ENCODE peak calls at places on chromosomes 6 and 20, in nine cellular contexts. P is heart left ventricle; J is HFF-Myc; W is fibroblast of lung; L is IMR-90; U is OCI-LY7; Q is NB4; N is CD4-positive, alpha-beta memory T cell; V is cardiac fibroblast. Y is an unnamed sample.

GRCh38 chr20:62316331-62317166 is 13.8 kb downstream of the ADRM1 start:
- DNase-seq in P (no peak), J (no peak), W (no peak), L (no peak), U (no peak), Q (no peak), N (no peak), V (no peak), Y (peak; percentile 43)

GRCh38 chr6:75128881-75129570 is 76.8 kb downstream of the COL12A1 start:
- DNase-seq in P (no peak), J (no peak), W (peak; percentile 88), L (no peak), U (no peak), Q (no peak), N (no peak), V (peak; percentile 55), Y (no peak)

GRCh38 chr6:45500924-45501816 is 123.4 kb upstream of the SUPT3H start:
- DNase-seq in P (no peak), J (no peak), W (no peak), L (no peak), U (peak; percentile 37), Q (no peak), N (no peak), V (no peak), Y (no peak)

GRCh38 chr20:60055740-60056139 is 97.5 kb downstream of the CDH26 start:
- DNase-seq in P (peak; percentile 68), J (no peak), W (no peak), L (no peak), U (no peak), Q (peak; percentile 99), N (peak; percentile 55), V (no peak), Y (no peak)

GRCh38 chr6:90194371-90194841 is 102.2 kb downstream of the BACH2 start:
- DNase-seq in P (no peak), J (peak; percentile 58), W (peak; percentile 90), L (peak; percentile 95), U (no peak), Q (no peak), N (no peak), V (no peak), Y (no peak)

GRCh38 chr20:25309395-25310267 is 61.7 kb downstream of the PYGB start:
- DNase-seq in P (no peak), J (no peak), W (peak; percentile 90), L (peak; percentile 80), U (no peak), Q (peak; percentile 84), N (no peak), V (peak; percentile 56), Y (no peak)

GRCh38 chr6:67933278-67933677 is 701.8 kb upstream of the ADGRB3 start:
- DNase-seq in P (no peak), J (no peak), W (no peak), L (no peak), U (peak; percentile 11), Q (peak; percentile 16), N (no peak), V (no peak), Y (peak; percentile 15)

GRCh38 chr6:167717455-167717854 is 109.3 kb upstream of the AFDN start:
- DNase-seq in P (no peak), J (no peak), W (no peak), L (no peak), U (no peak), Q (no peak), N (no peak), V (no peak), Y (no peak)

GRCh38 chr6:167116109-167116837 is 6.6 kb upstream of the CCR6 start:
- DNase-seq in P (no peak), J (no peak), W (no peak), L (no peak), U (no peak), Q (no peak), N (no peak), V (peak; percentile 35), Y (peak; percentile 74)

GRCh38 chr6:50520325-50520724 is 193.0 kb upstream of the TFAP2D start:
- DNase-seq in P (no peak), J (no peak), W (no peak), L (no peak), U (no peak), Q (no peak), N (no peak), V (no peak), Y (no peak)

GRCh38 chr6:113082691-113083090 is 735.6 kb downstream of the RFPL4B start:
- DNase-seq in P (no peak), J (peak; percentile 37), W (peak; percentile 85), L (peak; percentile 69), U (no peak), Q (no peak), N (no peak), V (peak; percentile 86), Y (no peak)

GRCh38 chr6:110979565-110980096 is 2.2 kb upstream of the RPF2 start:
- DNase-seq in P (no peak), J (no peak), W (no peak), L (no peak), U (no peak), Q (no peak), N (no peak), V (no peak), Y (no peak)

GRCh38 chr6:80454661-80455365 is 348.3 kb downstream of the BCKDHB start:
- DNase-seq in P (no peak), J (peak; percentile 47), W (peak; percentile 18), L (peak; percentile 38), U (no peak), Q (no peak), N (no peak), V (peak; percentile 53), Y (no peak)

GRCh38 chr6:128117916-128118315 is 217.1 kb upstream of the THEMIS start:
- DNase-seq in P (no peak), J (no peak), W (no peak), L (no peak), U (no peak), Q (no peak), N (no peak), V (no peak), Y (no peak)

GRCh38 chr20:29873946-29874345 is 1383.5 kb upstream of the DEFB115 start:
- DNase-seq in P (peak; percentile 74), J (no peak), W (peak; percentile 51), L (peak; percentile 22), U (peak; percentile 55), Q (peak; percentile 69), N (no peak), V (peak; percentile 51), Y (peak; percentile 72)
- H3K4me3 ChIP-seq in P (no peak overlapping the region), J (peak overlapping the region; percentile 37), W (no peak overlapping the region), L (peak overlapping the region; percentile 50), U (peak overlapping the region; percentile 63), Q (peak overlapping the region; percentile 40), N (no peak overlapping the region), V (peak overlapping the region; percentile 38), Y (no peak overlapping the region)

DNA sequence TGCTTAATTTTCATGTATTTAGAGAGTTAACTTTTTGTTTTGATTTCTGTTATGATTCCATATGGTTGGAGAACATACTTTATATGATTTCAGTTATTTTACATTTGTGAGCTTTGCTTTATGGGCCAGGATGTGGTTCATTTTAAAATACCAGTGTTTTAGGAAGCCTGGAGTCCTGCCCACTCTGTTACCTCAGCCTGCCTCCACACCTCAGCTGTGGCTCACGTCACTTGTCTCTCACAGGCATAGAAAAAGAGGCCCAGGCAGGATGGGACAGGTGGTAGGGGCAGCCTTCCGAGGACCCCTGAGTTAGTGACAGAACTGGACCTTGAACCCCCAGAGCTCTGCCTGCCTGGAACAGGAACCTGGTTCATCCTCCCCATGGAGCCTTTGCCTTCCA is 16.0 kb downstream of the PSMF1 start:
- DNase-seq in P (no peak), J (no peak), W (no peak), L (no peak), U (no peak), Q (no peak), N (no peak), V (no peak), Y (no peak)
- H3K4me3 ChIP-seq in P (no peak overlapping the region), J (no peak overlapping the region), W (no peak overlapping the region), L (no peak overlapping the region), U (no peak overlapping the region), Q (no peak overlapping the region), N (no peak overlapping the region), V (no peak overlapping the region), Y (no peak overlapping the region)

GRCh38 chr6:35024601-35025054 is 116.5 kb downstream of the TCP11 start:
- DNase-seq in P (peak; percentile 75), J (no peak), W (peak; percentile 70), L (peak; percentile 45), U (no peak), Q (peak; percentile 73), N (no peak), V (peak; percentile 70), Y (peak; percentile 62)

GRCh38 chr6:35023601-35024000 is 117.5 kb downstream of the TCP11 start:
- DNase-seq in P (no peak), J (no peak), W (no peak), L (no peak), U (no peak), Q (no peak), N (no peak), V (no peak), Y (no peak)

GRCh38 chr6:35027807-35028206 is 113.3 kb downstream of the TCP11 start:
- DNase-seq in P (no peak), J (no peak), W (no peak), L (no peak), U (no peak), Q (no peak), N (no peak), V (no peak), Y (no peak)

GRCh38 chr6:35026434-35027222 is 114.5 kb downstream of the TCP11 start:
- DNase-seq in P (no peak), J (no peak), W (no peak), L (no peak), U (no peak), Q (peak; percentile 95), N (no peak), V (peak; percentile 33), Y (no peak)

DNA sequence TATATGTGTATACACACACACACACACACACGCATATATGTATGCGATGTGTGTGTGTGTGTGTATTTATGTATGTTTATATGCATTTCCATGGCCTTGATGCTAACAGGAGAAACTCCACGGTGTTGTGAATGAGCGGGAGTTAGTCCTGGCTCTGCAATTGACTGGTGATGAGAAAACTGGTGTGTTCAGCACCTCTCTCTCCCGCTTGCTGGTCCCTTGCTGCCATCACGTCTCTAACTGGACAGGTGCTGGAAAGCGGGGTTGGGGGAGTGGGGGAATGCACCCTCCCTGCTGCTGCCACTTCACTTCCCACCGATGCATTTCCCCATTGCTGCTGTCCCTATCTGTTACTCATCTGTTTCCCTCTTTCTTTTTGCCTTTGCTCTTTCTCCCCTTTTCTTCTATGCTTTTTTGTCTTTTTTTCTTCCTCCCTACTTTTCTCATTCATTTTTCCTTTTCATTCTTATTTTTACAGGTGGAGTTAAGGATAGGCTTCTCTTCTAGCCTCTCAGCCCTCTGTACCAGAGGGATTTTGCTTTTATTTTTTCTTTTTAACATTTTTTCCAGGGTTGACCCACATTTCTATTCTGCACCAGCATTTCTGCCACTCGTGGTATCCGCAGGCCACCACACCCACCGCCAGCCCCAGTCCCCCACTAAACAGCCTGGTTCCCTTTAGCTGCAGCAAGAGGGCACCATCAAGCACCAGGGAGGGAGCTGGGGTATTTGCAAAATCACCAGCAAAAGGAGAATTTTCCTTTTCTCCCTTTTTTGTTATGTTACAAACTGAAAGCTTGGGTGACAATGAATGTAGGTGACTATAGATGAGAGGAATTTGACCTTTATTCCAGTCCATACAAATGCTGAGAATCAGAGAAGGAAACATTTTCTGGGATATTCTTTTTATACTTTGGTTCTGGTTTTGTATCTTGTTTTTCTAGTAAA is 115.6 kb downstream of the TCP11 start:
- DNase-seq in P (no peak), J (no peak), W (no peak), L (no peak), U (no peak), Q (peak; percentile 72), N (no peak), V (peak; percentile 32), Y (no peak)
- H3K4me3 ChIP-seq in P (peak overlapping the region; percentile 9), J (no peak overlapping the region), W (no peak overlapping the region), L (no peak overlapping the region), U (no peak overlapping the region), Q (no peak overlapping the region), N (no peak overlapping the region), V (no peak overlapping the region), Y (no peak overlapping the region)

GRCh38 chr6:35181933-35182612 is 31.7 kb upstream of the SCUBE3 start:
- DNase-seq in P (peak; percentile 72), J (peak; percentile 60), W (peak; percentile 85), L (peak; percentile 61), U (no peak), Q (peak; percentile 23), N (no peak), V (peak; percentile 87), Y (peak; percentile 59)
- H3K4me3 ChIP-seq in P (no peak overlapping the region), J (peak overlapping the region; percentile 0), W (no peak overlapping the region), L (no peak overlapping the region), U (no peak overlapping the region), Q (no peak overlapping the region), N (no peak overlapping the region), V (no peak overlapping the region), Y (peak overlapping the region; percentile 51)